ENCODE peak calls at places on chromosomes 16 and 17, in four cellular contexts. W is heart left ventricle, Z is keratinocyte, E is IMR-90. A is an unnamed sample.

GRCh38 chr17:14308965-14309879 is 8.3 kb downstream of the HS3ST3B1 start:
- DNase-seq in Z (peak), W (peak), E (peak), A (peak)

GRCh38 chr17:42937712-42938596 is 26.3 kb downstream of the AARSD1 start:
- DNase-seq in W (peak), E (peak), Z (no peak), A (peak)

GRCh38 chr16:89924298-89924924 is 1.3 kb downstream of the TUBB3 start:
- DNase-seq in E (peak), Z (no peak), W (no peak), A (no peak)

GRCh38 chr16:563072-563644 is 3.0 kb downstream of the PRR35 start:
- DNase-seq in E (no peak), Z (no peak), W (no peak), A (no peak)

GRCh38 chr17:50145532-50146229 is 4.8 kb downstream of the PPP1R9B start:
- DNase-seq in W (no peak), E (no peak), Z (no peak), A (no peak)

GRCh38 chr17:10881959-10882358 is 44.1 kb upstream of the PIRT start:
- DNase-seq in E (no peak), W (no peak), Z (no peak), A (no peak)

GRCh38 chr17:4375039-4375748 is 8.7 kb upstream of the UBE2G1 start:
- DNase-seq in Z (no peak), E (no peak), W (no peak), A (no peak)

GRCh38 chr17:45857977-45858708 is 13.5 kb downstream of the SPPL2C start:
- DNase-seq in W (no peak), E (peak), Z (no peak), A (no peak)

GRCh38 chr16:77611386-77611785 is 110.9 kb upstream of the NUDT7 start:
- DNase-seq in E (no peak), W (no peak), Z (no peak), A (no peak)

DNA sequence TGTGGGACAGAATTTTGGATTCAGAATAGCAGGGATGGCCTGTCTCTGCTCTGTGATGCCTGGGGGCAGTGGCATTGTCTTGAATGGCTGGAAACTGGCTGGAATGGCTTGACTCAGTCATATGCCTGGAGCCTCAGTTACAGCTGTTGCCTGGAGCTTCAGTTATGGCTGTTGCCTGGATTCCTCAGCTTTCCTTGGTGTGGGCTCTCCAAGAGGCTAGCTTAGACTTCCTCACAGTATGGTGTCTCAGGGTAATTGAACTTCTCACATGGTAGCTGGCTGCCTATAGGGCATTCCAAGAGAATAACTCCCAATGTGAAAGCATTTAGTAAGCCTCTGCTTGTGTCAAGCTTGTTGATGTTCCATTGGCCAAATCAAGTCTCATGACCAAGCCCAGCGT is 21.1 kb downstream of the KRT23 start:
- DNase-seq in E (no peak), W (no peak), Z (peak), A (no peak)
- TF ChIP-seq CTCF in E (no peak), W (no peak), Z (no peak), A (no peak)

GRCh38 chr16:14341324-14342225 is 270.5 kb downstream of the MRTFB start:
- DNase-seq in W (no peak), Z (no peak), E (no peak), A (no peak)
- H3K27ac ChIP-seq in W (no peak), Z (no peak), E (no peak), A (no peak)

DNA sequence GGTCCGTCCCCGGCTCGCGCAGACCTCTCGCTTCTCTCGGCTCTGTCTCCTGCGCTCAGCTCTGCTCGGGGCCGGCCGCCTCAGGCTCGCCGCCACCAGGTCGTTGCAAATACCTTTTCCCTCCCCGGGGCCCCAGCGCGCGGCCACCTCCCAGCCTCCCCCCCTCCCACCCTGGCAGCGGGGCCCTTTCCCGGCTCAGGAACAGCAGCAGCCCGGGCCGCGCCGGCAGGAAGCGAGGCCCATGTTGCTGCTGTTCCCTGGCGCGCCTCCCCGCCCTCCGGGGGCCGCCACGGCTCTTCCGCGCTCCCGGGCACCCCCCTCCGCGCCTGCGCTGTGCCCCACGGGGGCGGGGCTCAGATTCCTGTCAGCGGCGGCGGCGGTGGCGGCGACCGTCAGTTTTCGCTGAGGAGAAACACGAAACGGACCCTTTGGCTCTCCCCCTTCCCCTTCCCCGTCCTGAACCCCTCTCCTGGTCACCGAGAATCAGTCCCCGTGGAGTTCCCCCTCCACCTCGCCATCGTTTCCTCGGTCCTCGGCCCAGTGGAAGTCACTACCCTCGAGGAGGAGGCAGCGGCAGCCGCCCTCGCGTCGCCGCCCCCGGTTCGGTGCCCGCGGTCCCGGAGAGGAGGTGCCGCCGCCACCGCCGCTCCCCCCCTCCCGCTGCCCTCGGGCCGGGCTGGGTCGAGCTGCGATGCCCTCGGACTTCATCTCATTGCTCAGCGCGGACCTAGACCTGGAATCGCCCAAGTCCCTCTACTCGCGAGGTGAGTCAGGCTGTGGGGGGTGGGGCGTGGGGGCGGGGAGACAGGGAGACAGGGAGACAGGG is at the start of gene NFAT5:
- DNase-seq in W (peak), E (peak), Z (peak), A (peak)
- TF ChIP-seq CTCF in W (no peak), E (no peak), Z (no peak), A (no peak)

GRCh38 chr17:65697661-65698060 is 136.2 kb upstream of the AXIN2 start:
- DNase-seq in E (no peak), W (no peak), Z (no peak), A (no peak)
- H3K27ac ChIP-seq in E (no peak), W (no peak), Z (no peak), A (no peak)

DNA sequence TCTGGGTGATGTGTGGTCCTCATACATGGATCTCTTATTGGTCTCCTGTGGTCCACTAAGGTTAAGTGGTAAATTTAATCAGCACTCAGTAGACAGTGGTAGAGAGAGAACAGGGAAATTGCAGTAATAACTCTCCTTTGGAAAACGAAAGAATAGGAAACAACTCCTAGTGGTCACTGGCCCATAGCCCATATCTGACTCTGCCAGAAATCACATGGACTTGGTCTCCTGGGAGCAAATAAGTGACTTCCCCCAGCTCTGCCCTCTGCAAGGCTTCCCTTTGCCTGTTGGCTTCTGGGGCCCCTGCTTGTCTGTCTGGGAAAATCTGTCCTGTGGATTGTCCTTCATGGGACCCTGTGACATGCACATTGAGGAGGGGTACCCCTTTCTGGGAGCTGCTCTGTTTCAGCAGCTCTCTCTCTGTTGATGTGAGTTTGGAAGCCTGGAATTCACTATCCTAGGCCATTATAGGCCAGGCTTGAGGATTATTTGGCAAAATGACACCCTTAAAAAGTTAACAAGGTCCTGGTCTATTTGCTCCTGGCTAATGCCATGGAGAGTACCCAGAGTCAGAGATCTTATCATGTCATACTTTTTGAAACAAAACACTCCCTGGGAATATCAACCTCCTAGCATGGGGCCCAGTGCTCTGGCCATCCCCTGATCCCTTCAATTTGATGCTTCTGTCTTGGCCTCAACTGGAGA is 58.0 kb upstream of the HNF1B start:
- DNase-seq in E (peak), Z (no peak), W (no peak), A (no peak)
- TF ChIP-seq CTCF in E (no peak), Z (no peak), W (no peak), A (no peak)